ENCODE peak calls at places on chromosomes 12 and 14, in four cellular contexts. One of them, this sample, is unnamed.

GRCh38 chr12:105931762-105932587 is 206.8 kb downstream of the NUAK1 start:
- DNase-seq in K562: no peak
- DNase-seq in GM12878: no peak
- DNase-seq in endothelial cell of umbilical vein: no peak
- DNase-seq in this sample: no peak

GRCh38 chr12:114703060-114703493 is 19.1 kb upstream of the TBX3 start:
- DNase-seq in endothelial cell of umbilical vein: no peak
- DNase-seq in K562: no peak
- DNase-seq in GM12878: no peak
- DNase-seq in this sample: no peak

GRCh38 chr14:22587247-22587646 is 1.8 kb downstream of the DAD1 start:
- DNase-seq in GM12878: no peak
- DNase-seq in endothelial cell of umbilical vein: no peak
- DNase-seq in K562: no peak
- DNase-seq in this sample: no peak

GRCh38 chr12:42326466-42327226 is 679 bp downstream of the PPHLN1 start:
- DNase-seq in endothelial cell of umbilical vein: peak
- DNase-seq in GM12878: no peak
- DNase-seq in K562: peak
- DNase-seq in this sample: peak

GRCh38 chr12:52347546-52348510 is 19.5 kb downstream of the KRT85 start:
- DNase-seq in GM12878: no peak
- DNase-seq in endothelial cell of umbilical vein: no peak
- DNase-seq in K562: no peak
- DNase-seq in this sample: no peak

GRCh38 chr14:34085695-34086094 is 134.8 kb upstream of the EGLN3 start:
- DNase-seq in K562: no peak
- DNase-seq in endothelial cell of umbilical vein: no peak
- DNase-seq in GM12878: no peak
- DNase-seq in this sample: no peak

GRCh38 chr14:21867541-21867940 is 193.9 kb upstream of the OR4E1 start:
- DNase-seq in K562: no peak
- DNase-seq in GM12878: no peak
- DNase-seq in endothelial cell of umbilical vein: peak
- DNase-seq in this sample: peak

GRCh38 chr12:132156145-132156709 is 12.0 kb downstream of the NOC4L start:
- DNase-seq in K562: no peak
- DNase-seq in endothelial cell of umbilical vein: no peak
- DNase-seq in GM12878: no peak
- DNase-seq in this sample: no peak

GRCh38 chr14:24160850-24161804 is at the start of gene IRF9:
- DNase-seq in endothelial cell of umbilical vein: peak
- DNase-seq in GM12878: peak
- DNase-seq in K562: peak
- DNase-seq in this sample: peak

GRCh38 chr14:40981247-40981646 is 625.4 kb upstream of the LRFN5 start:
- DNase-seq in K562: no peak
- DNase-seq in endothelial cell of umbilical vein: no peak
- DNase-seq in GM12878: no peak
- DNase-seq in this sample: no peak

GRCh38 chr12:11797317-11797913 is 147.9 kb downstream of the ETV6 start:
- DNase-seq in endothelial cell of umbilical vein: peak
- DNase-seq in K562: no peak
- DNase-seq in GM12878: no peak
- DNase-seq in this sample: peak

GRCh38 chr14:37819155-37820015 is 224.0 kb downstream of the TTC6 start:
- DNase-seq in K562: no peak
- DNase-seq in GM12878: no peak
- DNase-seq in endothelial cell of umbilical vein: no peak
- DNase-seq in this sample: peak

GRCh38 chr14:56206576-56206975 is 88.4 kb downstream of the PELI2 start:
- DNase-seq in GM12878: no peak
- DNase-seq in K562: no peak
- DNase-seq in endothelial cell of umbilical vein: peak
- DNase-seq in this sample: no peak

GRCh38 chr12:96766232-96766631 is 140.8 kb upstream of the NEDD1 start:
- DNase-seq in K562: no peak
- DNase-seq in endothelial cell of umbilical vein: no peak
- DNase-seq in GM12878: no peak
- DNase-seq in this sample: peak

GRCh38 chr14:75229923-75230792 is 48.5 kb upstream of the FOS start:
- DNase-seq in endothelial cell of umbilical vein: peak
- DNase-seq in GM12878: peak
- DNase-seq in K562: peak
- DNase-seq in this sample: peak

GRCh38 chr14:37048666-37049071 is 123.7 kb downstream of the SLC25A21 start:
- DNase-seq in endothelial cell of umbilical vein: peak
- DNase-seq in GM12878: no peak
- DNase-seq in K562: no peak
- DNase-seq in this sample: peak

GRCh38 chr12:92136883-92137582 is 8.6 kb downstream of the BTG1 start:
- DNase-seq in endothelial cell of umbilical vein: peak
- DNase-seq in GM12878: no peak
- DNase-seq in K562: no peak
- DNase-seq in this sample: peak

GRCh38 chr12:31859232-31859977 is 99.8 kb upstream of the RESF1 start:
- DNase-seq in endothelial cell of umbilical vein: no peak
- DNase-seq in GM12878: peak
- DNase-seq in K562: no peak
- DNase-seq in this sample: no peak

GRCh38 chr12:29516431-29516875 is 19.0 kb upstream of the OVCH1 start:
- DNase-seq in GM12878: no peak
- DNase-seq in K562: no peak
- DNase-seq in endothelial cell of umbilical vein: peak
- DNase-seq in this sample: peak

GRCh38 chr14:70000601-70001000 is 121.4 kb downstream of the SMOC1 start:
- DNase-seq in endothelial cell of umbilical vein: no peak
- DNase-seq in K562: no peak
- DNase-seq in GM12878: no peak
- DNase-seq in this sample: peak

GRCh38 chr12:24695657-24696329 is 253.1 kb downstream of the BCAT1 start:
- DNase-seq in endothelial cell of umbilical vein: no peak
- DNase-seq in GM12878: no peak
- DNase-seq in K562: peak
- DNase-seq in this sample: peak

GRCh38 chr14:30020271-30020670 is 92.6 kb upstream of the PRKD1 start:
- DNase-seq in GM12878: no peak
- DNase-seq in endothelial cell of umbilical vein: no peak
- DNase-seq in K562: no peak
- DNase-seq in this sample: no peak

GRCh38 chr12:10735428-10735827 is 12.3 kb upstream of the YBX3 start:
- DNase-seq in endothelial cell of umbilical vein: no peak
- DNase-seq in GM12878: no peak
- DNase-seq in K562: no peak
- DNase-seq in this sample: no peak

GRCh38 chr12:68335462-68335861 is 3.3 kb upstream of the MDM1 start:
- DNase-seq in GM12878: no peak
- DNase-seq in K562: no peak
- DNase-seq in endothelial cell of umbilical vein: no peak
- DNase-seq in this sample: no peak

GRCh38 chr12:1827806-1828805 is 7.7 kb downstream of the LRTM2 start:
- DNase-seq in GM12878: no peak
- DNase-seq in K562: no peak
- DNase-seq in endothelial cell of umbilical vein: no peak
- DNase-seq in this sample: no peak

GRCh38 chr12:31323466-31324115 is 2.4 kb downstream of the SINHCAF start:
- DNase-seq in GM12878: no peak
- DNase-seq in K562: peak
- DNase-seq in endothelial cell of umbilical vein: peak
- DNase-seq in this sample: no peak

GRCh38 chr14:23300687-23301223 is 1.9 kb downstream of the PPP1R3E start:
- DNase-seq in endothelial cell of umbilical vein: peak
- DNase-seq in K562: no peak
- DNase-seq in GM12878: no peak
- DNase-seq in this sample: peak

GRCh38 chr12:1591029-1591428 is 3.4 kb downstream of the FBXL14 start:
- DNase-seq in endothelial cell of umbilical vein: peak
- DNase-seq in GM12878: no peak
- DNase-seq in K562: no peak
- DNase-seq in this sample: no peak

GRCh38 chr12:107684029-107684790 is 1.4 kb upstream of the PWP1 start:
- DNase-seq in GM12878: no peak
- DNase-seq in endothelial cell of umbilical vein: no peak
- DNase-seq in K562: no peak
- DNase-seq in this sample: peak

GRCh38 chr14:58977366-58977765 is 211.1 kb upstream of the DAAM1 start:
- DNase-seq in K562: no peak
- DNase-seq in GM12878: no peak
- DNase-seq in endothelial cell of umbilical vein: no peak
- DNase-seq in this sample: peak

GRCh38 chr12:22275847-22276246 is 58.7 kb downstream of the ST8SIA1 start:
- DNase-seq in endothelial cell of umbilical vein: peak
- DNase-seq in GM12878: no peak
- DNase-seq in K562: no peak
- DNase-seq in this sample: peak

GRCh38 chr12:58668831-58669230 is 251.5 kb downstream of the LRIG3 start:
- DNase-seq in endothelial cell of umbilical vein: no peak
- DNase-seq in GM12878: no peak
- DNase-seq in K562: no peak
- DNase-seq in this sample: peak

GRCh38 chr14:69580009-69580577 is 5.4 kb upstream of the CCDC177 start:
- DNase-seq in endothelial cell of umbilical vein: peak
- DNase-seq in GM12878: no peak
- DNase-seq in K562: peak
- DNase-seq in this sample: peak

GRCh38 chr12:60123443-60124000 is 527.7 kb downstream of the SLC16A7 start:
- DNase-seq in endothelial cell of umbilical vein: no peak
- DNase-seq in GM12878: no peak
- DNase-seq in K562: no peak
- DNase-seq in this sample: peak

GRCh38 chr14:77290705-77291104 is 19.7 kb upstream of the NGB start:
- DNase-seq in GM12878: no peak
- DNase-seq in endothelial cell of umbilical vein: no peak
- DNase-seq in K562: no peak
- DNase-seq in this sample: peak

GRCh38 chr14:41235466-41235865 is 371.2 kb upstream of the LRFN5 start:
- DNase-seq in endothelial cell of umbilical vein: no peak
- DNase-seq in K562: no peak
- DNase-seq in GM12878: no peak
- DNase-seq in this sample: no peak

GRCh38 chr12:122959566-122960192 is 6.6 kb downstream of the ABCB9 start:
- DNase-seq in endothelial cell of umbilical vein: no peak
- DNase-seq in GM12878: no peak
- DNase-seq in K562: no peak
- DNase-seq in this sample: no peak

GRCh38 chr14:68297011-68297410 is 477.4 kb downstream of the RAD51B start:
- DNase-seq in GM12878: no peak
- DNase-seq in K562: no peak
- DNase-seq in endothelial cell of umbilical vein: no peak
- DNase-seq in this sample: no peak

GRCh38 chr14:68295316-68295816 is 475.8 kb downstream of the RAD51B start:
- DNase-seq in GM12878: no peak
- DNase-seq in K562: peak
- DNase-seq in endothelial cell of umbilical vein: no peak
- DNase-seq in this sample: no peak

GRCh38 chr14:68297871-68298468 is 478.4 kb downstream of the RAD51B start:
- DNase-seq in endothelial cell of umbilical vein: peak
- DNase-seq in GM12878: no peak
- DNase-seq in K562: no peak
- DNase-seq in this sample: peak

GRCh38 chr14:68305738-68306137 is 486.2 kb downstream of the RAD51B start:
- DNase-seq in K562: no peak
- DNase-seq in GM12878: peak
- DNase-seq in endothelial cell of umbilical vein: no peak
- DNase-seq in this sample: no peak

DNA sequence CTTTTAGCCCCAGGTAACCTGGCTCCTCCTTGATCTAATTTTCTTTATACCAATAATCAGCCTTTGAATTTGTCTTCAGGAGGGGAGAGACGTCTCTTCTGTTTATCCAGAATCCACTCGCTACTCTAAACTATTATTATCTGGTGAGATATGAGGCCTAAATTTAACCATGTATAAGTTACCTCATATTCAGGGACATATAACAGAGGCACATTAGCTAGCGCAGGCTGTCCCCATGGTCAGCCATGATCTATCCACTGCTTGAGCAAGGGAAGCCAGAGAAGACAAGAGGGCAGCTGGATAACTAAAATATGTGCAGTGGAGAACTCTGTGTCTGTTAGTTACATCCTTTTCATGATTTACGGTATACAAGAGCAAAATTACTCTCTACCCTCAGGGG is 481.0 kb downstream of the RAD51B start:
- DNase-seq in GM12878: no peak
- DNase-seq in K562: no peak
- DNase-seq in endothelial cell of umbilical vein: no peak
- DNase-seq in this sample: no peak
- TF ChIP-seq FOS in GM12878: no peak
- TF ChIP-seq FOS in K562: no peak
- TF ChIP-seq FOS in endothelial cell of umbilical vein: no peak
- TF ChIP-seq FOS in this sample: no peak

GRCh38 chr12:63865448-63865847 is 20.9 kb downstream of the SRGAP1 start:
- DNase-seq in K562: no peak
- DNase-seq in endothelial cell of umbilical vein: no peak
- DNase-seq in GM12878: no peak
- DNase-seq in this sample: no peak
- TF ChIP-seq FOS in K562: no peak
- TF ChIP-seq FOS in endothelial cell of umbilical vein: no peak
- TF ChIP-seq FOS in GM12878: no peak
- TF ChIP-seq FOS in this sample: no peak

GRCh38 chr12:6377667-6377994 is 2.3 kb upstream of the SCNN1A start:
- DNase-seq in K562: no peak
- DNase-seq in GM12878: no peak
- DNase-seq in endothelial cell of umbilical vein: no peak
- DNase-seq in this sample: no peak
- TF ChIP-seq FOS in K562: no peak
- TF ChIP-seq FOS in GM12878: no peak
- TF ChIP-seq FOS in endothelial cell of umbilical vein: no peak
- TF ChIP-seq FOS in this sample: no peak

DNA sequence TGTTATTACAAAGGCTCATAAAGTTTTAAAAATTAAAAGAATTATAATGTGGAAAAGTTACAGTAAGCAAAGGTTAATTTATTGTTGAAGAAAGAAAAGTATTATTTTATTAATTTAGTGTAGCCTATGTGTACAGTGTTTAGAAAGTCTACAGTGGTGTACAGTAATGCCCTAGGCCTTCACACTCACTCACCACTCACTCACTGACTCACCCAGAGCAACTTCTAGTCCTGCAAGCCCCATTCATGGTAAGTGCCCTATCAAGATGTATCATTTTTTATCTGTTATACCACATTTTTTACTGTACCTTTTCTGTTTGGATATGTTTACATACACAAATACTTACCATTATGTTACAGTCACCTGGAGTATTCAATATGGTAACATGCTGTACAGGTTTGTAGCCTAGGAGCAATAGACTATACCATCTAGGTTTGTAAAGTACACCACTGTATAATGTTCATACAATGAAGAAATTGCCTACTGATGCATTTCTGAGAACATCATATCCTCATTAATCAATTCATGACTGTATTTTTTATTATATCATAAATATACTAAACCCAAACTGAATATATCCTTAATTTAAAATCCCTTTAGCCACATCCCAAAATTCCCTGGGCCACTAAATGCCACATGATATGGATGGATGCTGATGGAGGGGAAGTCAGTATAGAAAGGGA is 43.6 kb upstream of the NID2 start:
- DNase-seq in endothelial cell of umbilical vein: no peak
- DNase-seq in GM12878: no peak
- DNase-seq in K562: no peak
- DNase-seq in this sample: peak
- TF ChIP-seq FOS in endothelial cell of umbilical vein: no peak
- TF ChIP-seq FOS in GM12878: no peak
- TF ChIP-seq FOS in K562: no peak
- TF ChIP-seq FOS in this sample: peak

This sample was measured in IMR-90.